ENCODE peak calls at places on chromosome 12, in eight cellular contexts. One of them, this sample, is unnamed.
A peak's percentile ranks its signal among the peaks of the same experiment; 100 is the strongest.

GRCh38 chr12:76374395-76375020 is 26.3 kb upstream of the BBS10 start:
- DNase-seq in T follicular helper cell: no peak
- DNase-seq in anterior cingulate cortex: no peak
- DNase-seq in SW480: no peak
- DNase-seq in adipocyte: no peak
- DNase-seq in germinal center: no peak
- DNase-seq in psoas muscle: no peak
- DNase-seq in immature natural killer cell: no peak
- DNase-seq in this sample: peak; percentile 39

GRCh38 chr12:100868487-100868886 is 73.9 kb downstream of the ANO4 start:
- DNase-seq in T follicular helper cell: no peak
- DNase-seq in anterior cingulate cortex: no peak
- DNase-seq in SW480: peak; percentile 64
- DNase-seq in adipocyte: peak; percentile 9
- DNase-seq in germinal center: no peak
- DNase-seq in psoas muscle: no peak
- DNase-seq in immature natural killer cell: no peak
- DNase-seq in this sample: peak; percentile 86

GRCh38 chr12:121596526-121596925 is 15.7 kb upstream of the KDM2B start:
- DNase-seq in T follicular helper cell: no peak
- DNase-seq in anterior cingulate cortex: no peak
- DNase-seq in SW480: no peak
- DNase-seq in adipocyte: no peak
- DNase-seq in germinal center: no peak
- DNase-seq in psoas muscle: no peak
- DNase-seq in immature natural killer cell: no peak
- DNase-seq in this sample: no peak

GRCh38 chr12:68641138-68641537 is 30.4 kb downstream of the RAP1B start:
- DNase-seq in T follicular helper cell: no peak
- DNase-seq in anterior cingulate cortex: no peak
- DNase-seq in SW480: no peak
- DNase-seq in adipocyte: no peak
- DNase-seq in germinal center: peak; percentile 32
- DNase-seq in psoas muscle: no peak
- DNase-seq in immature natural killer cell: peak; percentile 54
- DNase-seq in this sample: no peak

GRCh38 chr12:69655616-69656336 is 43.3 kb downstream of the BEST3 start:
- DNase-seq in T follicular helper cell: no peak
- DNase-seq in anterior cingulate cortex: no peak
- DNase-seq in SW480: peak; percentile 27
- DNase-seq in adipocyte: peak; percentile 89
- DNase-seq in germinal center: no peak
- DNase-seq in psoas muscle: no peak
- DNase-seq in immature natural killer cell: no peak
- DNase-seq in this sample: peak; percentile 90

GRCh38 chr12:84694111-84694510 is 218.5 kb downstream of the SLC6A15 start:
- DNase-seq in T follicular helper cell: no peak
- DNase-seq in anterior cingulate cortex: no peak
- DNase-seq in SW480: no peak
- DNase-seq in adipocyte: no peak
- DNase-seq in germinal center: no peak
- DNase-seq in psoas muscle: no peak
- DNase-seq in immature natural killer cell: no peak
- DNase-seq in this sample: no peak

GRCh38 chr12:20097561-20097960 is 270.8 kb upstream of the PDE3A start:
- DNase-seq in T follicular helper cell: no peak
- DNase-seq in anterior cingulate cortex: no peak
- DNase-seq in SW480: no peak
- DNase-seq in adipocyte: peak; percentile 56
- DNase-seq in germinal center: no peak
- DNase-seq in psoas muscle: no peak
- DNase-seq in immature natural killer cell: no peak
- DNase-seq in this sample: peak; percentile 52

GRCh38 chr12:10607885-10608458 is 5.4 kb downstream of the MAGOHB start:
- DNase-seq in T follicular helper cell: no peak
- DNase-seq in anterior cingulate cortex: no peak
- DNase-seq in SW480: peak; percentile 21
- DNase-seq in adipocyte: peak; percentile 44
- DNase-seq in germinal center: no peak
- DNase-seq in psoas muscle: no peak
- DNase-seq in immature natural killer cell: no peak
- DNase-seq in this sample: peak; percentile 55

GRCh38 chr12:56206373-56207166 is 15.2 kb downstream of the RNF41 start:
- DNase-seq in T follicular helper cell: peak; percentile 8
- DNase-seq in anterior cingulate cortex: peak; percentile 2
- DNase-seq in SW480: peak; percentile 46
- DNase-seq in adipocyte: peak; percentile 64
- DNase-seq in germinal center: no peak
- DNase-seq in psoas muscle: peak; percentile 71
- DNase-seq in immature natural killer cell: no peak
- DNase-seq in this sample: peak; percentile 75

GRCh38 chr12:120024193-120024592 is 35.2 kb downstream of the BICDL1 start:
- DNase-seq in T follicular helper cell: no peak
- DNase-seq in anterior cingulate cortex: no peak
- DNase-seq in SW480: no peak
- DNase-seq in adipocyte: no peak
- DNase-seq in germinal center: no peak
- DNase-seq in psoas muscle: no peak
- DNase-seq in immature natural killer cell: no peak
- DNase-seq in this sample: no peak

GRCh38 chr12:76032043-76032981 is 736 bp upstream of the PHLDA1 start:
- DNase-seq in T follicular helper cell: no peak
- DNase-seq in anterior cingulate cortex: no peak
- DNase-seq in SW480: peak; percentile 79
- DNase-seq in adipocyte: peak; percentile 81
- DNase-seq in germinal center: peak; percentile 41
- DNase-seq in psoas muscle: peak; percentile 59
- DNase-seq in immature natural killer cell: peak; percentile 68
- DNase-seq in this sample: peak; percentile 90

GRCh38 chr12:96221391-96221790 is 27.2 kb downstream of the ELK3 start:
- DNase-seq in T follicular helper cell: no peak
- DNase-seq in anterior cingulate cortex: no peak
- DNase-seq in SW480: no peak
- DNase-seq in adipocyte: no peak
- DNase-seq in germinal center: no peak
- DNase-seq in psoas muscle: no peak
- DNase-seq in immature natural killer cell: no peak
- DNase-seq in this sample: no peak

GRCh38 chr12:121724930-121725329 is 12.4 kb downstream of the TMEM120B start:
- DNase-seq in T follicular helper cell: no peak
- DNase-seq in anterior cingulate cortex: no peak
- DNase-seq in SW480: no peak
- DNase-seq in adipocyte: no peak
- DNase-seq in germinal center: no peak
- DNase-seq in psoas muscle: no peak
- DNase-seq in immature natural killer cell: no peak
- DNase-seq in this sample: no peak

GRCh38 chr12:79378496-79378895 is 312.3 kb downstream of the PAWR start:
- DNase-seq in T follicular helper cell: no peak
- DNase-seq in anterior cingulate cortex: no peak
- DNase-seq in SW480: no peak
- DNase-seq in adipocyte: peak; percentile 11
- DNase-seq in germinal center: no peak
- DNase-seq in psoas muscle: no peak
- DNase-seq in immature natural killer cell: no peak
- DNase-seq in this sample: peak; percentile 52

GRCh38 chr12:124764451-124764850 is 99.2 kb downstream of the SCARB1 start:
- DNase-seq in T follicular helper cell: no peak
- DNase-seq in anterior cingulate cortex: no peak
- DNase-seq in SW480: no peak
- DNase-seq in adipocyte: peak; percentile 83
- DNase-seq in germinal center: no peak
- DNase-seq in psoas muscle: peak; percentile 77
- DNase-seq in immature natural killer cell: no peak
- DNase-seq in this sample: peak; percentile 66

GRCh38 chr12:84840356-84840755 is 72.2 kb downstream of the SLC6A15 start:
- DNase-seq in T follicular helper cell: no peak
- DNase-seq in anterior cingulate cortex: no peak
- DNase-seq in SW480: no peak
- DNase-seq in adipocyte: no peak
- DNase-seq in germinal center: no peak
- DNase-seq in psoas muscle: no peak
- DNase-seq in immature natural killer cell: no peak
- DNase-seq in this sample: peak; percentile 48

GRCh38 chr12:104059963-104060362 is 4.4 kb upstream of the HCFC2 start:
- DNase-seq in T follicular helper cell: no peak
- DNase-seq in anterior cingulate cortex: no peak
- DNase-seq in SW480: no peak
- DNase-seq in adipocyte: no peak
- DNase-seq in germinal center: no peak
- DNase-seq in psoas muscle: no peak
- DNase-seq in immature natural killer cell: no peak
- DNase-seq in this sample: no peak

GRCh38 chr12:30898846-30899245 is 27.7 kb upstream of the TSPAN11 start:
- DNase-seq in T follicular helper cell: no peak
- DNase-seq in anterior cingulate cortex: no peak
- DNase-seq in SW480: no peak
- DNase-seq in adipocyte: no peak
- DNase-seq in germinal center: no peak
- DNase-seq in psoas muscle: no peak
- DNase-seq in immature natural killer cell: no peak
- DNase-seq in this sample: peak; percentile 32

GRCh38 chr12:119178544-119179334 is at the start of gene HSPB8:
- DNase-seq in T follicular helper cell: no peak
- DNase-seq in anterior cingulate cortex: peak; percentile 64
- DNase-seq in SW480: peak; percentile 46
- DNase-seq in adipocyte: peak; percentile 0
- DNase-seq in germinal center: no peak
- DNase-seq in psoas muscle: peak; percentile 99
- DNase-seq in immature natural killer cell: no peak
- DNase-seq in this sample: peak; percentile 94

GRCh38 chr12:8912910-8913309 is 1.4 kb upstream of the PHC1 start:
- DNase-seq in T follicular helper cell: no peak
- DNase-seq in anterior cingulate cortex: no peak
- DNase-seq in SW480: peak; percentile 33
- DNase-seq in adipocyte: peak; percentile 22
- DNase-seq in germinal center: peak; percentile 38
- DNase-seq in psoas muscle: no peak
- DNase-seq in immature natural killer cell: peak; percentile 5
- DNase-seq in this sample: peak; percentile 22

GRCh38 chr12:111850526-111850925 is 8.5 kb downstream of the MAPKAPK5 start:
- DNase-seq in T follicular helper cell: no peak
- DNase-seq in anterior cingulate cortex: no peak
- DNase-seq in SW480: no peak
- DNase-seq in adipocyte: no peak
- DNase-seq in germinal center: no peak
- DNase-seq in psoas muscle: no peak
- DNase-seq in immature natural killer cell: no peak
- DNase-seq in this sample: no peak

GRCh38 chr12:123227581-123228258 is 5.2 kb downstream of the MPHOSPH9 start:
- DNase-seq in T follicular helper cell: no peak
- DNase-seq in anterior cingulate cortex: no peak
- DNase-seq in SW480: no peak
- DNase-seq in adipocyte: no peak
- DNase-seq in germinal center: no peak
- DNase-seq in psoas muscle: no peak
- DNase-seq in immature natural killer cell: no peak
- DNase-seq in this sample: no peak

GRCh38 chr12:131751335-131751734 is 40.4 kb downstream of the SFSWAP start:
- DNase-seq in T follicular helper cell: no peak
- DNase-seq in anterior cingulate cortex: no peak
- DNase-seq in SW480: no peak
- DNase-seq in adipocyte: no peak
- DNase-seq in germinal center: no peak
- DNase-seq in psoas muscle: peak; percentile 36
- DNase-seq in immature natural killer cell: no peak
- DNase-seq in this sample: no peak

GRCh38 chr12:108701779-108702435 is 29.4 kb downstream of the CORO1C start:
- DNase-seq in T follicular helper cell: no peak
- DNase-seq in anterior cingulate cortex: no peak
- DNase-seq in SW480: no peak
- DNase-seq in adipocyte: no peak
- DNase-seq in germinal center: no peak
- DNase-seq in psoas muscle: no peak
- DNase-seq in immature natural killer cell: no peak
- DNase-seq in this sample: peak; percentile 56

GRCh38 chr12:11628353-11628752 is 21.1 kb upstream of the ETV6 start:
- DNase-seq in T follicular helper cell: no peak
- DNase-seq in anterior cingulate cortex: no peak
- DNase-seq in SW480: no peak
- DNase-seq in adipocyte: no peak
- DNase-seq in germinal center: no peak
- DNase-seq in psoas muscle: no peak
- DNase-seq in immature natural killer cell: no peak
- DNase-seq in this sample: no peak

GRCh38 chr12:121391619-121392324 is 8.1 kb upstream of the RNF34 start:
- DNase-seq in T follicular helper cell: no peak
- DNase-seq in anterior cingulate cortex: no peak
- DNase-seq in SW480: no peak
- DNase-seq in adipocyte: peak; percentile 77
- DNase-seq in germinal center: no peak
- DNase-seq in psoas muscle: no peak
- DNase-seq in immature natural killer cell: peak; percentile 31
- DNase-seq in this sample: peak; percentile 68

GRCh38 chr12:6949063-6949594 is 2.0 kb upstream of the PTPN6 start:
- DNase-seq in T follicular helper cell: no peak
- DNase-seq in anterior cingulate cortex: no peak
- DNase-seq in SW480: no peak
- DNase-seq in adipocyte: no peak
- DNase-seq in germinal center: no peak
- DNase-seq in psoas muscle: peak; percentile 54
- DNase-seq in immature natural killer cell: peak; percentile 55
- DNase-seq in this sample: no peak

GRCh38 chr12:90262261-90262660 is 553.6 kb upstream of the ATP2B1 start:
- DNase-seq in T follicular helper cell: no peak
- DNase-seq in anterior cingulate cortex: no peak
- DNase-seq in SW480: no peak
- DNase-seq in adipocyte: peak; percentile 19
- DNase-seq in germinal center: no peak
- DNase-seq in psoas muscle: no peak
- DNase-seq in immature natural killer cell: no peak
- DNase-seq in this sample: peak; percentile 63